ENCODE peak calls at places on chromosomes 1 and 21, in nine cellular contexts. V, G, Q, O, H, W, E, P and I are unnamed samples.

GRCh38 chr21:33760641-33761103 is 118.4 kb downstream of the ITSN1 start:
- DNase-seq in H (no peak), G (no peak), E (no peak), P (no peak), Q (no peak), W (no peak), O (no peak), V (no peak), I (no peak)

GRCh38 chr21:42336065-42336464 is 14.7 kb downstream of the TFF2 start:
- DNase-seq in P (no peak), W (no peak), V (no peak), O (no peak), Q (no peak), H (peak; percentile 85), E (no peak), G (peak; percentile 18), I (no peak)

GRCh38 chr1:205811660-205812059 is 1.3 kb downstream of the SLC41A1 start:
- DNase-seq in V (no peak), P (no peak), W (no peak), H (no peak), E (no peak), Q (no peak), G (no peak), O (no peak), I (no peak)

GRCh38 chr1:84401156-84401555 is 2.9 kb downstream of the DNASE2B start:
- DNase-seq in V (no peak), O (no peak), E (no peak), W (no peak), Q (no peak), G (no peak), P (no peak), H (no peak), I (no peak)

GRCh38 chr1:64242895-64243756 is 39.7 kb downstream of the UBE2U start:
- DNase-seq in V (peak; percentile 43), W (no peak), G (peak; percentile 31), E (no peak), H (no peak), Q (peak; percentile 25), O (no peak), P (no peak), I (peak; percentile 11)

GRCh38 chr1:43885311-43885801 is 48.2 kb upstream of the ARTN start:
- DNase-seq in E (no peak), W (no peak), P (no peak), O (no peak), Q (peak; percentile 67), V (no peak), H (peak; percentile 85), G (no peak), I (peak; percentile 56)

GRCh38 chr1:113811353-113811887 is 856 bp downstream of the RSBN1 start:
- DNase-seq in V (no peak), Q (no peak), W (peak; percentile 26), O (no peak), E (no peak), P (peak; percentile 32), G (peak; percentile 51), H (peak; percentile 35), I (peak; percentile 30)

GRCh38 chr1:31587720-31588423 is 11.6 kb downstream of the TINAGL1 start:
- DNase-seq in W (peak; percentile 23), P (peak; percentile 47), O (no peak), E (peak; percentile 80), H (peak; percentile 90), G (no peak), V (no peak), Q (no peak), I (no peak)

GRCh38 chr1:242554577-242554976 is 30.1 kb upstream of the PLD5 start:
- DNase-seq in E (no peak), H (no peak), W (no peak), G (peak; percentile 54), O (no peak), Q (no peak), V (no peak), P (no peak), I (no peak)

GRCh38 chr1:29471487-29472313 is 235.4 kb downstream of the PTPRU start:
- DNase-seq in O (no peak), V (no peak), E (no peak), H (peak; percentile 41), P (no peak), G (no peak), W (no peak), Q (peak; percentile 6), I (no peak)

GRCh38 chr1:13710097-13710496 is 10.1 kb downstream of the PRDM2 start:
- DNase-seq in Q (no peak), E (no peak), H (no peak), P (no peak), G (no peak), V (no peak), O (no peak), W (no peak), I (no peak)

GRCh38 chr1:227612658-227613057 is 49.3 kb downstream of the ZNF678 start:
- DNase-seq in H (no peak), G (no peak), P (no peak), Q (no peak), W (no peak), E (no peak), V (no peak), O (no peak), I (no peak)

GRCh38 chr21:41304068-41304720 is 12.4 kb upstream of the FAM3B start:
- DNase-seq in H (no peak), E (no peak), Q (no peak), G (no peak), W (no peak), O (no peak), P (no peak), V (no peak), I (no peak)

GRCh38 chr1:205269711-205270110 is 42.0 kb downstream of the TMCC2 start:
- DNase-seq in O (no peak), V (no peak), H (no peak), G (no peak), W (no peak), P (no peak), E (no peak), Q (no peak), I (no peak)

GRCh38 chr1:76430532-76430931 is 356.0 kb downstream of the ST6GALNAC3 start:
- DNase-seq in O (no peak), Q (no peak), V (no peak), P (no peak), H (no peak), W (no peak), E (no peak), G (no peak), I (no peak)

GRCh38 chr1:52403566-52404115 is 582 bp downstream of the ORC1 start:
- DNase-seq in E (peak; percentile 16), O (peak; percentile 9), H (peak; percentile 81), P (peak; percentile 40), G (peak; percentile 79), W (peak; percentile 38), Q (peak; percentile 48), V (peak; percentile 18), I (peak; percentile 53)

GRCh38 chr21:25626752-25627151 is 12.3 kb upstream of the JAM2 start:
- DNase-seq in H (no peak), E (no peak), O (no peak), P (no peak), G (no peak), W (no peak), Q (no peak), V (no peak), I (no peak)

GRCh38 chr1:109718495-109718894 is 6.4 kb downstream of the GSTM5 start:
- DNase-seq in E (no peak), W (no peak), P (no peak), G (peak; percentile 21), H (no peak), V (no peak), O (no peak), Q (no peak), I (no peak)

GRCh38 chr1:198934901-198935301 is 296.1 kb downstream of the PTPRC start:
- DNase-seq in W (peak; percentile 26), H (no peak), G (peak; percentile 63), P (no peak), E (no peak), V (peak; percentile 77), Q (peak; percentile 28), O (peak; percentile 13), I (peak; percentile 71)

GRCh38 chr1:45925728-45926287 is 122.4 kb downstream of the MAST2 start:
- DNase-seq in H (no peak), W (no peak), O (no peak), E (no peak), P (no peak), G (no peak), V (no peak), Q (no peak), I (no peak)

GRCh38 chr1:6473974-6474814 is 8.2 kb upstream of the TNFRSF25 start:
- DNase-seq in O (no peak), E (no peak), G (no peak), V (peak; percentile 53), P (no peak), H (no peak), Q (peak; percentile 36), W (no peak), I (no peak)

GRCh38 chr1:240415532-240415931 is 196.4 kb downstream of the GREM2 start:
- DNase-seq in V (no peak), E (no peak), Q (no peak), H (no peak), W (no peak), G (no peak), O (no peak), P (no peak), I (no peak)

GRCh38 chr1:15501208-15502032 is 22.6 kb downstream of the CASP9 start:
- DNase-seq in W (peak; percentile 40), V (no peak), G (peak; percentile 12), P (peak; percentile 62), E (peak; percentile 64), O (no peak), Q (peak; percentile 5), H (peak; percentile 76), I (no peak)

GRCh38 chr1:100440075-100440809 is 87.9 kb downstream of the CDC14A start:
- DNase-seq in G (no peak), H (no peak), Q (no peak), P (peak; percentile 59), O (peak; percentile 55), W (peak; percentile 65), E (no peak), V (no peak), I (no peak)

GRCh38 chr1:2025491-2025981 is 6.4 kb downstream of the GABRD start:
- DNase-seq in Q (no peak), O (no peak), P (no peak), W (no peak), H (no peak), V (no peak), E (no peak), G (no peak), I (no peak)

GRCh38 chr1:207944571-207944970 is 33.6 kb upstream of the CD34 start:
- DNase-seq in P (no peak), W (no peak), Q (no peak), G (peak; percentile 50), O (no peak), H (no peak), V (no peak), E (no peak), I (peak; percentile 76)

GRCh38 chr1:225119307-225119706 is 189.8 kb downstream of the DNAH14 start:
- DNase-seq in O (no peak), Q (no peak), G (no peak), W (no peak), E (no peak), H (no peak), V (no peak), P (no peak), I (no peak)

GRCh38 chr1:22457356-22457755 is 5.7 kb downstream of the ZBTB40 start:
- DNase-seq in V (no peak), Q (no peak), E (no peak), G (no peak), O (no peak), H (no peak), P (no peak), W (no peak), I (no peak)